ENCODE peak calls at places on chromosomes 4 and X, in seven cellular contexts. N is H54; K is A172; Q is esophagus muscularis mucosa; T is neural crest cell; Z is CD4-positive, alpha-beta T cell; C is left lung. W is an unnamed sample.

GRCh38 chr4:10302096-10302495 is 155.1 kb downstream of the ZNF518B start:
- DNase-seq in N (no peak), K (no peak), Q (no peak), T (no peak), Z (no peak), C (no peak), W (no peak)

GRCh38 chr4:32499176-32499575 is 1779.0 kb downstream of the PCDH7 start:
- DNase-seq in N (no peak), K (no peak), Q (no peak), T (no peak), Z (no peak), C (no peak), W (no peak)

GRCh38 chrX:16778993-16779392 is 7.3 kb upstream of the TXLNG start:
- DNase-seq in N (no peak), K (no peak), Q (no peak), T (no peak), Z (no peak), C (no peak), W (no peak)

GRCh38 chrX:130216312-130216711 is 44.5 kb downstream of the RAB33A start:
- DNase-seq in N (no peak), K (no peak), Q (no peak), T (no peak), Z (no peak), C (no peak), W (no peak)

GRCh38 chr4:83961575-83961974 is 425.7 kb downstream of the GPAT3 start:
- DNase-seq in N (no peak), K (peak), Q (no peak), T (no peak), Z (no peak), C (no peak), W (no peak)

GRCh38 chr4:186915816-186916215 is 192.2 kb upstream of the FAT1 start:
- DNase-seq in N (no peak), K (peak), Q (no peak), T (no peak), Z (no peak), C (no peak), W (no peak)

GRCh38 chr4:187321741-187322140 is 598.1 kb upstream of the FAT1 start:
- DNase-seq in N (no peak), K (no peak), Q (no peak), T (no peak), Z (no peak), C (no peak), W (no peak)

GRCh38 chr4:186192068-186192751 is 843 bp downstream of the CYP4V2 start:
- DNase-seq in N (peak), K (peak), Q (no peak), T (no peak), Z (peak), C (no peak), W (no peak)

GRCh38 chrX:53678667-53679066 is 7.9 kb downstream of the HUWE1 start:
- DNase-seq in N (no peak), K (peak), Q (no peak), T (no peak), Z (no peak), C (no peak), W (no peak)

GRCh38 chr4:187618701-187619278 is 376.8 kb upstream of the ZFP42 start:
- DNase-seq in N (no peak), K (no peak), Q (no peak), T (no peak), Z (no peak), C (no peak), W (no peak)

GRCh38 chr4:118226611-118227010 is 126.2 kb downstream of the PRSS12 start:
- DNase-seq in N (no peak), K (no peak), Q (no peak), T (no peak), Z (no peak), C (no peak), W (no peak)

GRCh38 chr4:181007751-181008150 is 1235.5 kb upstream of the TENM3 start:
- DNase-seq in N (no peak), K (peak), Q (peak), T (no peak), Z (no peak), C (no peak), W (no peak)

GRCh38 chr4:79147251-79147650 is 178.6 kb downstream of the NAA11 start:
- DNase-seq in N (no peak), K (peak), Q (no peak), T (no peak), Z (no peak), C (no peak), W (no peak)

GRCh38 chr4:80045831-80046230 is 27.2 kb downstream of the ANTXR2 start:
- DNase-seq in N (no peak), K (no peak), Q (no peak), T (no peak), Z (no peak), C (no peak), W (no peak)

GRCh38 chrX:131068945-131069719 is 11.0 kb downstream of the ARHGAP36 start:
- DNase-seq in N (peak), K (peak), Q (no peak), T (peak), Z (no peak), C (no peak), W (no peak)

GRCh38 chrX:37685452-37686347 is at the start of gene XK:
- DNase-seq in N (peak), K (peak), Q (no peak), T (peak), Z (peak), C (peak), W (peak)

GRCh38 chrX:153884136-153885076 is 1.6 kb downstream of the L1CAM start:
- DNase-seq in N (no peak), K (peak), Q (no peak), T (no peak), Z (no peak), C (no peak), W (no peak)

GRCh38 chrX:15820106-15821073 is 30.1 kb downstream of the ZRSR2 start:
- DNase-seq in N (no peak), K (peak), Q (no peak), T (no peak), Z (no peak), C (no peak), W (no peak)

GRCh38 chr4:107721436-107722090 is 1.5 kb upstream of the PAPSS1 start:
- DNase-seq in N (no peak), K (no peak), Q (no peak), T (no peak), Z (peak), C (peak), W (peak)

GRCh38 chr4:182492456-182492855 is 249.3 kb downstream of the TENM3 start:
- DNase-seq in N (no peak), K (peak), Q (no peak), T (no peak), Z (no peak), C (no peak), W (no peak)

GRCh38 chrX:57607295-57608187 is 15.7 kb downstream of the ZXDB start:
- DNase-seq in N (no peak), K (peak), Q (no peak), T (no peak), Z (no peak), C (no peak), W (no peak)

GRCh38 chr4:52550186-52550585 is 108.9 kb downstream of the USP46 start:
- DNase-seq in N (no peak), K (no peak), Q (no peak), T (no peak), Z (no peak), C (no peak), W (no peak)

GRCh38 chr4:106291678-106292077 is 24.3 kb downstream of the TBCK start:
- DNase-seq in N (no peak), K (no peak), Q (no peak), T (no peak), Z (no peak), C (no peak), W (no peak)

GRCh38 chrX:48831909-48832291 is 3.5 kb downstream of the PCSK1N start:
- DNase-seq in N (no peak), K (no peak), Q (no peak), T (no peak), Z (no peak), C (no peak), W (no peak)

GRCh38 chrX:99078301-99078700 is 1331.8 kb downstream of the PCDH19 start:
- DNase-seq in N (no peak), K (no peak), Q (no peak), T (no peak), Z (no peak), C (no peak), W (no peak)

GRCh38 chr4:69524708-69525107 is 29.0 kb upstream of the UGT2B4 start:
- DNase-seq in N (no peak), K (no peak), Q (no peak), T (no peak), Z (no peak), C (no peak), W (no peak)

GRCh38 chr4:88729146-88729755 is 31.6 kb upstream of the NAP1L5 start:
- DNase-seq in N (no peak), K (no peak), Q (no peak), T (no peak), Z (no peak), C (no peak), W (no peak)

GRCh38 chr4:7646384-7647061 is 211.8 kb upstream of the PSAPL1 start:
- DNase-seq in N (no peak), K (no peak), Q (no peak), T (no peak), Z (no peak), C (peak), W (no peak)

W was measured in memory B cell.